ENCODE peak calls at places on chromosomes 13 and 19, in four cellular contexts. J, K, R and G are unnamed samples. For H3K4me1, the result is how much of the 10 kb centered on the place peaks cover.

GRCh38 chr19:34316741-34317241 is 48.2 kb upstream of the GPI start:
- DNase-seq in J (peak), K (no peak), R (peak), G (no peak)

GRCh38 chr13:94352057-94352456 is 127.4 kb downstream of the DCT start:
- DNase-seq in J (no peak), K (no peak), R (no peak), G (no peak)

GRCh38 chr19:16946951-16947940 is 58.4 kb downstream of the F2RL3 start:
- DNase-seq in J (no peak), K (no peak), R (no peak), G (no peak)

GRCh38 chr13:27658569-27658968 is 36.9 kb downstream of the POLR1D start:
- DNase-seq in J (no peak), K (no peak), R (no peak), G (no peak)

GRCh38 chr13:114142640-114143490 is 10.4 kb upstream of the RASA3 start:
- DNase-seq in J (no peak), K (no peak), R (no peak), G (no peak)

GRCh38 chr19:46040952-46041500 is at the start of gene IGFL4:
- DNase-seq in J (no peak), K (no peak), R (no peak), G (no peak)

GRCh38 chr19:40392894-40393517 is 3.0 kb upstream of the HIPK4 start:
- DNase-seq in J (peak), K (peak), R (peak), G (no peak)

GRCh38 chr13:31035162-31035951 is 102.9 kb downstream of the TEX26 start:
- DNase-seq in J (no peak), K (no peak), R (no peak), G (no peak)

GRCh38 chr19:11460207-11460606 is 20.6 kb downstream of the ELAVL3 start:
- DNase-seq in J (no peak), K (no peak), R (no peak), G (no peak)

GRCh38 chr19:51375504-51376221 is 3.2 kb upstream of the NKG7 start:
- DNase-seq in J (no peak), K (no peak), R (no peak), G (no peak)

GRCh38 chr13:42876270-42876714 is 94.9 kb downstream of the FAM216B start:
- DNase-seq in J (no peak), K (no peak), R (no peak), G (no peak)

GRCh38 chr19:29581398-29581797 is 24.7 kb upstream of the POP4 start:
- DNase-seq in J (no peak), K (no peak), R (no peak), G (no peak)

GRCh38 chr13:105778196-105778595 is 757.3 kb downstream of the EFNB2 start:
- DNase-seq in J (no peak), K (no peak), R (no peak), G (no peak)

GRCh38 chr13:72253754-72254153 is 386.8 kb upstream of the DACH1 start:
- DNase-seq in J (no peak), K (no peak), R (no peak), G (no peak)

GRCh38 chr13:38819053-38819452 is 132.2 kb downstream of the FREM2 start:
- DNase-seq in J (no peak), K (no peak), R (no peak), G (no peak)

GRCh38 chr13:80462567-80462966 is 121.6 kb upstream of the SPRY2 start:
- DNase-seq in J (no peak), K (no peak), R (no peak), G (no peak)

GRCh38 chr19:6278740-6279619 is 795 bp downstream of the MLLT1 start:
- DNase-seq in J (no peak), K (no peak), R (no peak), G (no peak)

GRCh38 chr13:110312669-110313031 is 5.6 kb downstream of the COL4A2 start:
- DNase-seq in J (no peak), K (no peak), R (no peak), G (no peak)

GRCh38 chr13:59641758-59642157 is 522.0 kb downstream of the DIAPH3 start:
- DNase-seq in J (no peak), K (no peak), R (no peak), G (no peak)

GRCh38 chr19:13781547-13781946 is 7.3 kb downstream of the C19orf53 start:
- DNase-seq in J (peak), K (no peak), R (peak), G (no peak)

GRCh38 chr13:31862828-31863227 is 123.5 kb downstream of the RXFP2 start:
- DNase-seq in J (no peak), K (no peak), R (no peak), G (no peak)

GRCh38 chr19:34479396-34479795 is 2.2 kb upstream of the WTIP start:
- DNase-seq in J (no peak), K (no peak), R (no peak), G (no peak)

GRCh38 chr13:99895428-99895998 is 76.1 kb downstream of the ZIC5 start:
- DNase-seq in J (no peak), K (no peak), R (no peak), G (no peak)

GRCh38 chr19:46383846-46384245 is 29.5 kb downstream of the CCDC8 start:
- DNase-seq in J (no peak), K (no peak), R (no peak), G (no peak)

GRCh38 chr19:8307400-8307964 is 676 bp downstream of the CD320 start:
- DNase-seq in J (no peak), K (peak), R (peak), G (no peak)

GRCh38 chr13:62320129-62320724 is 904.6 kb upstream of the PCDH20 start:
- DNase-seq in J (peak), K (peak), R (peak), G (peak)

GRCh38 chr13:77398825-77399620 is 72.1 kb upstream of the MYCBP2 start:
- DNase-seq in J (no peak), K (no peak), R (no peak), G (no peak)

GRCh38 chr13:92270990-92271389 is 872.6 kb downstream of the GPC5 start:
- DNase-seq in J (no peak), K (no peak), R (no peak), G (no peak)

DNA sequence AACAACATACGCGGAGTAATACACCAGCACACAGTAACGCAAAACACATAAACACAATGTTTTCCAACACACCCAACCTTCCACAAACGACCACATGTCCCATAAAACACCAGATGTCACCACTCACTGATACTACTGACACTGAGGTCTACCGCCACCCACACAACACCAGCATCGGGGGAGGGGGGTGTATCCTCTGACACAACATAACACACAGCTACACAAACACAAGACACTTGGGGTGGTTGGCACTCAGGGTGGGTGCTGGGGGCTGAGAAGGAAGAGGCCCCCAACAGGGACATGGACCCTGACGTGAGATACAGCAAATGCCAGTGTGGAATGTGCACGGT is 1.5 kb upstream of the KCNN4 start:
- DNase-seq in J (no peak), K (no peak), R (peak), G (no peak)
- H3K4me1 ChIP-seq in J (half or more), K (under half), R (half or more), G (half or more)

GRCh38 chr13:109241160-109241559 is 545.2 kb downstream of the IRS2 start:
- DNase-seq in J (no peak), K (no peak), R (no peak), G (no peak)

GRCh38 chr13:109246001-109246400 is 540.4 kb downstream of the IRS2 start:
- DNase-seq in J (no peak), K (no peak), R (no peak), G (no peak)

DNA sequence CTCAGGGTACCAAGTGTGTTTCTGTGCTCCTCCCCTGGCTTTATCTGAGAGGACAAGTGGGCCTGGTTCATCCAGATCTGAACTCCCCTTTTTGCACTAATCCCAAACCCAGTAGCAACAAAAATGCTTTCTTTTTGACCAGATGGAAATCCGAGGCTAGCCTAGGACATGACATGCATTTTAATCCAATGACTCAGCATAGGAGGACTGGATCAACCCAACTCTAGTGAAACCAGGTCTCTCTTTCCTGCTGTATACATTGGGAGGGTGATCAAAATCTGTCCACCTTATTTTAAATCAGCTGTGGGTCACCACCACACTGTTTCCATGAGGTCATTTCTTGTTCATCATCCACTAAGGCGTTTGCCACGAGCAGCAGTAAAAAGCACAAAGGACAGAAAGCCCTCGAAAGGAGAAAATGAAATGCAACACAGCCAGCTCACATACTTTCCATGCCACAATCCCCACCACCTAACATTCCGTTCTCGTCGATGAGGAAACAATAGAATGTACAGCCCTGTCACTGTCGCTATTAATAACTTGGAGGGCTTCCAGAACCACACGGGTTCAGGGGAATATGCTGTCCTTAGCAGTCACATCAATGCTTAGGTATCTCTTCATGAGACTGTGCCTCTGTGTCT is 543.0 kb downstream of the IRS2 start:
- DNase-seq in J (peak), K (no peak), R (peak), G (no peak)
- TF ChIP-seq TCF7L2 in J (no peak), K (no peak), R (no peak), G (no peak)

DNA sequence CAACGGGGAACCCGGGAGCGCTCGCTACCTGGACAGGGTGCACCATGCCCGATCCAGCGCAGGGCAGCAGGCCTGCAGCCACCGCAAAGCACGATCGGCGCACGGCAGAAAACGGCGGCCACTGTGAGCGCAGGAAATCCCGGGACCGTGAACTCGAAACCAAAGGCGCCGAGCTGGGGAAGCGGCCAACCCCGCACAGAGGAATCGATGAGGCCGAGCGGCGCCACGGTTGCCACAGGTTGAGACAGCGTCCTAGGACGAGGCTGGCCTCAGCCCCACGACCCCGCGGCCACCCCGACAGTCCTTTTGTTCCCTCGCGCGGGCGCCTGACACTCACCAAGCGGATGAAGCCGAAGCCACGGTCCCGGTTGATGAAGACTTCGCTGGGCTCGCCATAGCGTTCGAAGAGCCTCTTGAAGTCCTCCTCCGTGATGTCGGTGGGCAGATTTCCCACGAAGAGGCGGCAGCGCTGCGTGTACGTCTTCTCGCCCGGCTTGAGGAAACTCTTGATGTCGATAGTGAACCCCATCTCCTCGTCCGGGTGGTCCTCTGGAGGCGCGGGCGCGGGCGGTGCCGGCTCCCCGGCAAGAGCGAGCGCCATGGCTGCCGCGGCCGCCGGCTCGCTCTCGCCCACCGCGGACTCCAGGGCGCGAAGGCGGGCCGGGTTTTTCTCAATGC is 557 bp downstream of the PSPC1 start:
- DNase-seq in J (no peak), K (no peak), R (peak), G (no peak)
- TF ChIP-seq SIN3A in J (no peak), K (no peak), R (peak), G (peak)

GRCh38 chr19:49490287-49491029 is 3.0 kb downstream of the RPL13A start:
- DNase-seq in J (no peak), K (no peak), R (no peak), G (no peak)
- H3K4me1 ChIP-seq in J (under half), K (under half), R (under half), G (under half)

GRCh38 chr13:24663089-24663395 is 17.2 kb upstream of the ATP12A start:
- DNase-seq in J (no peak), K (no peak), R (no peak), G (no peak)
- TF ChIP-seq TCF7L2 in J (no peak), K (no peak), R (no peak), G (no peak)

GRCh38 chr13:97215325-97215724 is 6.8 kb upstream of the MBNL2 start:
- DNase-seq in J (no peak), K (no peak), R (no peak), G (no peak)
- TF ChIP-seq SIN3A in J (no peak), K (no peak), R (no peak), G (no peak)

GRCh38 chr13:53017433-53017970 is 11.1 kb upstream of the OLFM4 start:
- DNase-seq in J (no peak), K (no peak), R (no peak), G (no peak)
- H3K4me1 ChIP-seq in J (under half), K (under half), R (under half), G (under half)